ENCODE peak calls at places on chromosomes 6 and 20, in six cellular contexts. J is right cardiac atrium, L is SJSA1, I is pancreas, E is GM23338, W is tibial nerve. C is an unnamed sample.

GRCh38 chr6:55918639-55919038 is 43.2 kb upstream of the BMP5 start:
- DNase-seq in J (no peak), L (no peak), I (no peak), E (no peak), W (no peak), C (no peak)

GRCh38 chr6:154341876-154342275 is 14.7 kb downstream of the IPCEF1 start:
- DNase-seq in J (no peak), L (no peak), I (no peak), E (no peak), W (no peak), C (no peak)

GRCh38 chr6:34115396-34116314 is 30.2 kb downstream of the GRM4 start:
- DNase-seq in J (no peak), L (no peak), I (no peak), E (peak), W (no peak), C (no peak)

GRCh38 chr20:63641146-63641791 is 12.0 kb downstream of the STMN3 start:
- DNase-seq in J (no peak), L (no peak), I (no peak), E (peak), W (no peak), C (no peak)

GRCh38 chr6:77740380-77740779 is 87.5 kb downstream of the MEI4 start:
- DNase-seq in J (no peak), L (no peak), I (no peak), E (peak), W (no peak), C (no peak)

GRCh38 chr6:146785001-146785585 is 186.3 kb downstream of the ADGB start:
- DNase-seq in J (no peak), L (no peak), I (no peak), E (peak), W (no peak), C (no peak)

GRCh38 chr6:125904871-125905270 is 51.7 kb upstream of the HINT3 start:
- DNase-seq in J (no peak), L (no peak), I (no peak), E (no peak), W (no peak), C (peak)

GRCh38 chr20:40654876-40655275 is 34.2 kb downstream of the MAFB start:
- DNase-seq in J (peak), L (no peak), I (no peak), E (no peak), W (peak), C (no peak)

GRCh38 chr6:146295695-146296094 is 247.9 kb upstream of the RAB32 start:
- DNase-seq in J (no peak), L (no peak), I (no peak), E (no peak), W (no peak), C (no peak)

GRCh38 chr6:75843401-75843800 is 94.4 kb downstream of the MYO6 start:
- DNase-seq in J (no peak), L (no peak), I (no peak), E (no peak), W (no peak), C (no peak)

GRCh38 chr20:45500022-45500421 is 15.4 kb downstream of the SPINT3 start:
- DNase-seq in J (no peak), L (no peak), I (no peak), E (no peak), W (no peak), C (no peak)

GRCh38 chr20:25237610-25238318 is 10.1 kb upstream of the PYGB start:
- DNase-seq in J (peak), L (peak), I (no peak), E (no peak), W (peak), C (peak)

GRCh38 chr20:39944861-39945260 is 744.2 kb downstream of the MAFB start:
- DNase-seq in J (no peak), L (no peak), I (no peak), E (no peak), W (no peak), C (no peak)

GRCh38 chr6:2563635-2564034 is 187.1 kb downstream of the MYLK4 start:
- DNase-seq in J (no peak), L (no peak), I (no peak), E (no peak), W (no peak), C (no peak)

GRCh38 chr6:167573461-167574215 is 248.8 kb downstream of the TTLL2 start:
- DNase-seq in J (no peak), L (no peak), I (no peak), E (no peak), W (peak), C (no peak)

GRCh38 chr20:33349493-33349892 is 51.8 kb downstream of the CDK5RAP1 start:
- DNase-seq in J (no peak), L (no peak), I (no peak), E (no peak), W (no peak), C (no peak)

GRCh38 chr6:13508711-13509705 is 21.6 kb upstream of the GFOD1 start:
- DNase-seq in J (no peak), L (peak), I (no peak), E (peak), W (no peak), C (no peak)

GRCh38 chr20:9200620-9201019 is 131.7 kb downstream of the PLCB4 start:
- DNase-seq in J (no peak), L (peak), I (no peak), E (no peak), W (no peak), C (no peak)

GRCh38 chr20:36228809-36229208 is 7.5 kb upstream of the AAR2 start:
- DNase-seq in J (no peak), L (no peak), I (no peak), E (no peak), W (no peak), C (no peak)

GRCh38 chr6:107045733-107046312 is 17.8 kb downstream of the MTRES1 start:
- DNase-seq in J (no peak), L (no peak), I (no peak), E (no peak), W (no peak), C (no peak)

GRCh38 chr20:33165416-33166055 is 2.4 kb upstream of the BPIFA2 start:
- DNase-seq in J (no peak), L (no peak), I (no peak), E (no peak), W (no peak), C (no peak)

GRCh38 chr20:63230800-63231268 is 4.9 kb upstream of the BIRC7 start:
- DNase-seq in J (peak), L (no peak), I (peak), E (peak), W (peak), C (no peak)

GRCh38 chr6:163641706-163642105 is 227.2 kb downstream of the QKI start:
- DNase-seq in J (no peak), L (no peak), I (no peak), E (no peak), W (no peak), C (no peak)

GRCh38 chr6:30685977-30686907 is at the start of gene PPP1R18:
- DNase-seq in J (peak), L (peak), I (peak), E (peak), W (peak), C (no peak)

GRCh38 chr6:15879372-15880261 is 216.8 kb upstream of the DTNBP1 start:
- DNase-seq in J (peak), L (peak), I (peak), E (no peak), W (peak), C (no peak)

GRCh38 chr6:138564170-138564721 is 65.0 kb upstream of the NHSL1 start:
- DNase-seq in J (no peak), L (no peak), I (no peak), E (no peak), W (no peak), C (no peak)

GRCh38 chr6:48086187-48086586 is 24.8 kb downstream of the PTCHD4 start:
- DNase-seq in J (no peak), L (no peak), I (no peak), E (no peak), W (no peak), C (no peak)

GRCh38 chr20:2873747-2874041 is 413 bp downstream of the PTPRA start:
- DNase-seq in J (peak), L (peak), I (peak), E (peak), W (no peak), C (no peak)

GRCh38 chr6:44177691-44178423 is 19.2 kb downstream of the CAPN11 start:
- DNase-seq in J (peak), L (no peak), I (no peak), E (no peak), W (peak), C (peak)

GRCh38 chr6:2677080-2677593 is 73.6 kb downstream of the MYLK4 start:
- DNase-seq in J (no peak), L (no peak), I (no peak), E (no peak), W (no peak), C (no peak)

GRCh38 chr6:95785785-95786184 is 208.4 kb downstream of the MANEA start:
- DNase-seq in J (no peak), L (no peak), I (no peak), E (no peak), W (no peak), C (no peak)

GRCh38 chr6:152435816-152436215 is 201.3 kb downstream of the SYNE1 start:
- DNase-seq in J (no peak), L (no peak), I (no peak), E (no peak), W (no peak), C (no peak)
- H3K27ac ChIP-seq in J (no peak), L (no peak), I (no peak), E (no peak), W (no peak), C (no peak)

GRCh38 chr6:5280926-5281325 is 19.6 kb downstream of the FARS2 start:
- DNase-seq in J (no peak), L (no peak), I (no peak), E (no peak), W (no peak), C (no peak)
- H3K27ac ChIP-seq in J (no peak), L (no peak), I (no peak), E (no peak), W (no peak), C (no peak)

GRCh38 chr6:24540197-24540596 is 45.4 kb downstream of the ALDH5A1 start:
- DNase-seq in J (no peak), L (no peak), I (no peak), E (no peak), W (no peak), C (no peak)

GRCh38 chr6:24536466-24536865 is 41.7 kb downstream of the ALDH5A1 start:
- DNase-seq in J (no peak), L (no peak), I (no peak), E (no peak), W (no peak), C (no peak)

GRCh38 chr6:24537771-24538385 is 43.1 kb downstream of the ALDH5A1 start:
- DNase-seq in J (no peak), L (no peak), I (no peak), E (no peak), W (no peak), C (peak)

GRCh38 chr6:24537082-24537699 is 42.4 kb downstream of the ALDH5A1 start:
- DNase-seq in J (no peak), L (no peak), I (no peak), E (no peak), W (no peak), C (no peak)

DNA sequence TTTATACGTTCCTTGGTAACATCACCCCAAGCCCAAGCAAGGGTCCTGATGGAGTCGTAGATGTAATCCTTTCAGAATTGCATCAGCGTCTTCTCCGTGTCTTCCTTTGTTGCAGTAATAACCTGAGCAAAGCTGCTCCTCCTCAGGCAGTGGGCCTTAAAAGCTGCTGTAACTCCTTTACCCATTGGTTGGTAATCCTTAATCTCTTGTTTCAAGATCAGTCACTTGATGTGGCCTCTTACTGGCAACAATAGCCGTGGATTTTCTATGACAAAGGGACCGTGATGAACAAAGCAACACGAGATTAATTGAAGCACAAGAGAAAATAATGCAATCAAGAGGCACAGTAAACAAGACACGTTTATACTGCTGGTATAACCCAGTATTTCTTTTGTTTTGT is 44.6 kb downstream of the ALDH5A1 start:
- DNase-seq in J (no peak), L (no peak), I (no peak), E (no peak), W (no peak), C (no peak)
- H3K27ac ChIP-seq in J (no peak), L (no peak), I (no peak), E (no peak), W (no peak), C (no peak)

GRCh38 chr20:51937780-51938179 is 135.5 kb upstream of the SALL4 start:
- DNase-seq in J (no peak), L (no peak), I (no peak), E (no peak), W (no peak), C (no peak)

GRCh38 chr20:51934301-51935002 is 132.1 kb upstream of the SALL4 start:
- DNase-seq in J (no peak), L (no peak), I (no peak), E (no peak), W (no peak), C (no peak)

GRCh38 chr20:51931321-51931720 is 129.0 kb upstream of the SALL4 start:
- DNase-seq in J (no peak), L (no peak), I (no peak), E (no peak), W (no peak), C (no peak)

GRCh38 chr20:51938557-51939324 is 136.4 kb upstream of the SALL4 start:
- DNase-seq in J (no peak), L (no peak), I (no peak), E (no peak), W (no peak), C (no peak)

DNA sequence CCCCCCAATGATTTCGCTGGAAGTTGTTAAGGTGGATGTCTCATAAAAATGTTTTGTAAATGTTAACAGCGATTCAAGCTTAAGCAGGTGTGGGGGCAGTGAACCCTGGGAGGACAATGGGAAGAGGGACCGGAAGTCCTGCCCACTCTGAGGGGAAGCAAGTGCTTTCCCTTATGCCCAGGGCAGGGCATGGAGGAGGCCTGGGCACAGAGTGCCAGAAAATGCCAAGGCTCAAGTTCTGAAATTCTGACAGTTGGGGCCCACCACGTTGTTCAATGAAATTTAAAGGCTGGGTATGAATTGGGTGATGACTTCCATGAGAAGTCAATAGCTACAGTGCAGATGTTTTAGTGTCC is 132.7 kb upstream of the SALL4 start:
- DNase-seq in J (no peak), L (no peak), I (no peak), E (no peak), W (no peak), C (no peak)
- H3K27ac ChIP-seq in J (no peak), L (no peak), I (no peak), E (no peak), W (no peak), C (no peak)

DNA sequence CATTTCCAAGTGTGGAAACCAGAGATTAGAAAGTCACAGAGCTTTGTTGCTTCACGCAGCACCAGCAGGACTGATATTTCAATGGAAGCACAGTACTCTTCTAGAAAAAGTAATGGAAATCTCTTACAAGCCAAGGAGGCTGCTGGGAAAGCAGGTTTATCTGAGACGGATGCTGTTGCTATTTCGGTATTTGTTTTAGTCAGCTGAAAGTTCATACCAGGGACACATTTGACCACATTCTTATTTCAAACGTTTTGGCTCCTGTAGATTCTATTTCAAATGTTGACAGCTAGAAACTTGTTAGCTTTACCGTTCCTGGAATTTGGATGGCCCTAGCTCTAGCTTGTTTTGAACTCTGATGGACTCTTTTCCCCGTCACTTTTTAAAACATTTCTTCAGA is 3.7 kb upstream of the TMEM242 start:
- DNase-seq in J (no peak), L (no peak), I (no peak), E (no peak), W (no peak), C (no peak)
- H3K27ac ChIP-seq in J (peak), L (no peak), I (no peak), E (no peak), W (no peak), C (no peak)